ENCODE peak calls at places on chromosomes 6 and 20, in six cellular contexts. Q, Z, D, S, I and X are unnamed samples.

GRCh38 chr6:90790696-90791095 is 203.8 kb upstream of the MAP3K7 start:
- DNase-seq in Q (no peak), Z (no peak), D (peak; percentile 11), S (peak; percentile 1), I (peak; percentile 4), X (no peak)

GRCh38 chr6:11700118-11700718 is 78.4 kb downstream of the ADTRP start:
- DNase-seq in Q (peak; percentile 47), Z (peak; percentile 74), D (peak; percentile 81), S (no peak), I (no peak), X (peak; percentile 35)

GRCh38 chr20:18678599-18678998 is 90.7 kb downstream of the DTD1 start:
- DNase-seq in Q (peak; percentile 51), Z (no peak), D (no peak), S (no peak), I (no peak), X (no peak)

GRCh38 chr6:149271348-149272340 is 45.9 kb upstream of the TAB2 start:
- DNase-seq in Q (peak; percentile 71), Z (no peak), D (peak; percentile 88), S (no peak), I (peak; percentile 10), X (peak; percentile 62)

GRCh38 chr6:26104457-26105108 is 17.4 kb downstream of the HFE start:
- DNase-seq in Q (no peak), Z (peak; percentile 46), D (peak; percentile 3), S (no peak), I (no peak), X (no peak)

GRCh38 chr6:25050356-25050755 is 114.6 kb upstream of the RIPOR2 start:
- DNase-seq in Q (peak; percentile 39), Z (no peak), D (peak; percentile 88), S (peak; percentile 74), I (peak; percentile 34), X (peak; percentile 40)

GRCh38 chr6:159974932-159975331 is 6.0 kb downstream of the IGF2R start:
- DNase-seq in Q (no peak), Z (no peak), D (no peak), S (no peak), I (no peak), X (no peak)

GRCh38 chr20:50919567-50919966 is 11.7 kb downstream of the ADNP start:
- DNase-seq in Q (no peak), Z (peak; percentile 58), D (peak; percentile 95), S (no peak), I (peak; percentile 40), X (no peak)

GRCh38 chr20:44706371-44707258 is 8.6 kb upstream of the CCN5 start:
- DNase-seq in Q (no peak), Z (no peak), D (no peak), S (no peak), I (no peak), X (no peak)

GRCh38 chr6:109326346-109326745 is 55.9 kb downstream of the CD164 start:
- DNase-seq in Q (no peak), Z (no peak), D (no peak), S (no peak), I (no peak), X (no peak)

GRCh38 chr6:28081486-28081751 is 1.1 kb downstream of the ZNF165 start:
- DNase-seq in Q (peak; percentile 84), Z (no peak), D (no peak), S (no peak), I (no peak), X (peak; percentile 67)

GRCh38 chr6:150662814-150663213 is 63.1 kb downstream of the PLEKHG1 start:
- DNase-seq in Q (no peak), Z (no peak), D (no peak), S (no peak), I (no peak), X (no peak)

GRCh38 chr6:150664091-150664490 is 64.4 kb downstream of the PLEKHG1 start:
- DNase-seq in Q (no peak), Z (no peak), D (no peak), S (no peak), I (no peak), X (no peak)

GRCh38 chr6:150667977-150668716 is 68.5 kb downstream of the PLEKHG1 start:
- DNase-seq in Q (no peak), Z (peak; percentile 69), D (peak; percentile 97), S (peak; percentile 94), I (peak; percentile 86), X (no peak)

GRCh38 chr6:150668882-150669476 is 69.3 kb downstream of the PLEKHG1 start:
- DNase-seq in Q (no peak), Z (no peak), D (peak; percentile 5), S (no peak), I (no peak), X (no peak)

GRCh38 chr6:150666071-150666470 is 66.4 kb downstream of the PLEKHG1 start:
- DNase-seq in Q (no peak), Z (no peak), D (peak; percentile 31), S (peak; percentile 68), I (no peak), X (no peak)
- TF ChIP-seq CTCF in Q (no peak), Z (no peak), D (no peak), S (no peak), I (no peak), X (no peak)

GRCh38 chr6:64220776-64221175 is 585.2 kb downstream of the PHF3 start:
- DNase-seq in Q (no peak), Z (peak; percentile 9), D (no peak), S (no peak), I (no peak), X (no peak)

GRCh38 chr6:64230530-64230929 is 594.9 kb downstream of the PHF3 start:
- DNase-seq in Q (no peak), Z (no peak), D (no peak), S (no peak), I (no peak), X (no peak)

GRCh38 chr6:64221776-64222175 is 586.2 kb downstream of the PHF3 start:
- DNase-seq in Q (no peak), Z (no peak), D (peak; percentile 95), S (no peak), I (no peak), X (no peak)

GRCh38 chr6:64227868-64228267 is 592.3 kb downstream of the PHF3 start:
- DNase-seq in Q (no peak), Z (peak; percentile 40), D (no peak), S (no peak), I (no peak), X (no peak)

GRCh38 chr6:64224819-64225218 is 589.2 kb downstream of the PHF3 start:
- DNase-seq in Q (no peak), Z (no peak), D (peak; percentile 83), S (no peak), I (no peak), X (no peak)
- TF ChIP-seq CTCF in Q (no peak), Z (no peak), D (no peak), S (no peak), I (no peak), X (no peak)

GRCh38 chr6:35955970-35956369 is 35.1 kb upstream of the SRPK1 start:
- DNase-seq in Q (no peak), Z (no peak), D (no peak), S (no peak), I (no peak), X (no peak)
- TF ChIP-seq CTCF in Q (no peak), Z (peak; percentile 57), D (peak; percentile 42), S (peak; percentile 45), I (peak; percentile 60), X (peak; percentile 42)

DNA sequence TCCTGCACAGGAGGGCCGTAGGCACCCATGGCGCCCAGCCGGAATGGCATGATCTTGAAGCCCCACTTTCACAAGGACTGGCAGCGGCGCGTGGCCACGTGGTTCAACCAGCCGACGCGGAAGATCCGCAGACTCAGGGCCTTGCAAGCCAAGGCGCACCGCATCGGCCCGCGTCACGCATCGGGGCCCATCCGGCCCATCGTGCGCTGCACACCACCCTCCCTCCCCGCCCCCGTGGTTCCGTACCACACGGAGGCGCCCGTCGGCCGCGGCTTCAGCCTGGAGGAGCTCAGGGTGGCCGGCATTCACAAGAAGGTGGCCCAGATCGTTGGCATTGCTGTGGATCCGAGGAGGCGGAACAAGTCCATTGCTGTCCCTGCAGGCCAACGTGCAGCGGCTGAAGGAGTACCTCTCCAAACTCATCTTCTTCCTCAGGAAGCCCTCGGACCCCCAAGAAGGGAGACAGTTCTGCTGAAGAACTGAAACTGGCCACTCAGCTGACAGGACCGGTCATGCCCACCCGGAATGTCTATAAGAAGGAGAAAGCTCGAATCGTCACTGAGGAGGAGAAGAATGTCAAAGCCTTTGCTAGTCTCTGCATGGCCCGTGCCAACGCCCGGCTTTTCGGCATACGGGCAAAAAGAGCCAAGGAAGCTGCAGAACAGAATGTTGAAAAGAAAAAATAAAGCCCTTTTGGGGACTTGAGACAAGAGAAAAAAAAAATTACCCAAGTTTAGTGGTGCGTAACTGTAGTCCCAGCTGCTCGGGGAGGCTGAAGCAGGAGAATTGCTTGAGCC is 9.9 kb upstream of the NCOA5 start:
- DNase-seq in Q (peak; percentile 90), Z (no peak), D (no peak), S (no peak), I (no peak), X (no peak)
- TF ChIP-seq CTCF in Q (peak; percentile 45), Z (no peak), D (no peak), S (no peak), I (peak; percentile 13), X (peak; percentile 53)

DNA sequence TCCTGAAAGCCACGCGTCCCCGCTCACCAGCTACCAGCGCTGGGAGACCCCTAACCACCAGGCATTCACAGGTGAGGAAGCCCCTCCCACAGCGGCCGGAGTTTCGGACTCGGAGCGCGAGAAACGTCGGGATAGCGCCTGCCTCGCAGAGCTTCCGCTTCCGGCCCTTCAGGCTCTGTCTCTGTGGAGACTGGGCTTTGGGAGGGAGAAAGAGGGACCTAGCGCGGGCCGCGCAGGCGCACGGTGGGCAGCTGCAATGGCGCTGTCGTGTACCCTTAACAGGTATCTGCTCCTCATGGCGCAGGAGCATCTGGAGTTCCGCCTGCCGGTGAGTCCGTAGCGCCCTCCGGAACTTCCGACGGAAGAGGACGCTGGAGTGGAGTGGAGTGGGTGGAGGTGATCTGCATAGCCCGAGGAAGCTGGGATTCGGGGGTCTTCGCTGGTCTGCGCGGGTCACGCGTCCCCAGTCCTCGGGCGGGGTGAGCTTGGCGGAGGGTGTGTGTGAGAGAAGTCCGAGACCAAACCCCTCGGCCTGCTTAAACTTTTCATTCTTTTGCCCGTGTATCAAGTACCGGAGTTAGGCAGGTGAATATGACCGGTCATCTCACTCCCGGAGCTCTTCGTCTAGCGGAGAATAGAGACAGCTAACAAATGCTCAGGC is at the start of gene TRMT11:
- DNase-seq in Q (peak; percentile 85), Z (peak; percentile 90), D (peak; percentile 89), S (peak; percentile 66), I (peak; percentile 83), X (peak; percentile 92)
- TF ChIP-seq CTCF in Q (no peak), Z (no peak), D (peak; percentile 6), S (no peak), I (no peak), X (no peak)

DNA sequence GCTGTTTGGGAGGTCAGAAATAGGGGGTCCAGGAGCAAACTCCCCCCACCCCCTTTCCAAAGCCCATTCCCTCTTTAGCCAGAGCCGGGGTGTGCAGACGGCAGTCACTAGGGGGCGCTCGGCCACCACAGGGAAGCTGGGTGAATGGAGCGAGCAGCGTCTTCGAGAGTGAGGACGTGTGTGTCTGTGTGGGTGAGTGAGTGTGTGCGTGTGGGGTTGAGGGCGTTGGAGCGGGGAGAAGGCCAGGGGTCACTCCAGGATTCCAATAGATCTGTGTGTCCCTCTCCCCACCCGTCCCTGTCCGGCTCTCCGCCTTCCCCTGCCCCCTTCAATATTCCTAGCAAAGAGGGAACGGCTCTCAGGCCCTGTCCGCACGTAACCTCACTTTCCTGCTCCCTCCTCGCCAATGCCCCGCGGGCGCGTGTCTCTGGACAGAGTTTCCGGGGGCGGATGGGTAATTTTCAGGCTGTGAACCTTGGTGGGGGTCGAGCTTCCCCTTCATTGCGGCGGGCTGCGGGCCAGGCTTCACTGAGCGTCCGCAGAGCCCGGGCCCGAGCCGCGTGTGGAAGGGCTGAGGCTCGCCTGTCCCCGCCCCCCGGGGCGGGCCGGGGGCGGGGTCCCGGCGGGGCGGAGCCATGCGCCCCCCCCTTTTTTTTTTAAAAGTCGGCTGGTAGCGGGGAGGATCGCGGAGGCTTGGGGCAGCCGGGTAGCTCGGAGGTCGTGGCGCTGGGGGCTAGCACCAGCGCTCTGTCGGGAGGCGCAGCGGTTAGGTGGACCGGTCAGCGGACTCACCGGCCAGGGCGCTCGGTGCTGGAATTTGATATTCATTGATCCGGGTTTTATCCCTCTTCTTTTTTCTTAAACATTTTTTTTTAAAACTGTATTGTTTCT is at the start of gene VEGFA:
- DNase-seq in Q (peak; percentile 91), Z (peak; percentile 87), D (peak; percentile 90), S (peak; percentile 66), I (peak; percentile 59), X (peak; percentile 97)
- TF ChIP-seq CTCF in Q (peak; percentile 98), Z (peak; percentile 98), D (peak; percentile 99), S (peak; percentile 99), I (peak; percentile 100), X (peak; percentile 99)